ENCODE peak calls at places on chromosome 16, in six cellular contexts. X, R, O, K, I and B are unnamed samples.

GRCh38 chr16:65375651-65376050 is 253.8 kb upstream of the CDH11 start:
- DNase-seq in R (peak; percentile 58), I (no peak), K (no peak), O (no peak), X (no peak), B (no peak)

GRCh38 chr16:6913535-6913934 is 419.1 kb upstream of the RBFOX1 start:
- DNase-seq in X (no peak), O (no peak), I (no peak), R (no peak), K (no peak), B (no peak)

GRCh38 chr16:72094266-72094610 is 591 bp downstream of the DHX38 start:
- DNase-seq in R (no peak), O (no peak), X (no peak), I (peak; percentile 59), K (no peak), B (no peak)

GRCh38 chr16:22664561-22664997 is 149.4 kb upstream of the HS3ST2 start:
- DNase-seq in K (no peak), X (no peak), R (no peak), O (no peak), I (no peak), B (no peak)

GRCh38 chr16:74607967-74608356 is 1.0 kb upstream of the GLG1 start:
- DNase-seq in R (peak; percentile 40), I (peak; percentile 41), K (peak; percentile 17), O (no peak), X (no peak), B (no peak)

GRCh38 chr16:23843143-23843542 is 7.4 kb downstream of the PRKCB start:
- DNase-seq in R (no peak), X (no peak), K (no peak), I (no peak), O (no peak), B (no peak)

GRCh38 chr16:64455275-64455674 is 666.6 kb downstream of the CDH11 start:
- DNase-seq in I (no peak), K (no peak), O (no peak), R (peak; percentile 53), X (no peak), B (no peak)

GRCh38 chr16:86619263-86619935 is 41.0 kb downstream of the FOXL1 start:
- DNase-seq in I (peak; percentile 41), X (no peak), O (peak; percentile 38), K (no peak), R (no peak), B (no peak)

GRCh38 chr16:31484491-31485171 is 1.7 kb downstream of the SLC5A2 start:
- DNase-seq in K (no peak), O (peak; percentile 51), I (peak; percentile 32), X (no peak), R (no peak), B (peak; percentile 78)

GRCh38 chr16:17544785-17545184 is 74.0 kb upstream of the XYLT1 start:
- DNase-seq in X (no peak), I (peak; percentile 57), K (peak; percentile 12), R (no peak), O (peak; percentile 7), B (no peak)
- TF ChIP-seq BHLHE40 in X (no peak), I (no peak), K (no peak), R (no peak), O (no peak), B (no peak)

DNA sequence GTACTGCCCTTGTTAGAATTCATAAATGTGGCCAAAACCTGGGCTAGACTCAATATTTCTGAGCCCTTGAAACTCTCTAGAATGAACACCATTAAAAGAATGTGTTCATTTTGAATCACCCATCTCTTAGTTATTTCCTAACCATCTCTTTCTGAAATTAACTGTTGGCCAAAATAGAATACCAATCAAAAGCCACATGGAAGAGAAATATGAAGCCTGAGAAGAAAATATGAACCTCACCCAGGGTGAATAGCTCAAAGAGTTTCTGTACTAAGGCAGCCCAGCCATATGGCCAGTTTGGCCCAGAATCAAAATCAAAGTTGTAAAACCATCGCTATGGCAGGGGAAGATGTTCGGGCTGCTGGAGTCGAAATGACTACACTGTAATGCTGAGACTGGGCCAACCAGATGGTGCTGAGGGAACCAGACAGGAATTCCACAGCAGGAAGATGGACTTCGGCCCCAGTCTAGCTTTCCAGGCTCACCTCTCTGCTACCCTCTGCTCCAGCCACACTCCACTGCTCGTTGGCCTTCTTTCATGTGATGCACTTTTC is 154.3 kb upstream of the ZFHX3 start:
- DNase-seq in O (peak; percentile 16), K (no peak), I (no peak), R (peak; percentile 97), X (no peak), B (peak; percentile 55)
- TF ChIP-seq BHLHE40 in O (no peak), K (no peak), I (no peak), R (no peak), X (no peak), B (no peak)

GRCh38 chr16:29738514-29738913 is 7.3 kb downstream of the C16orf54 start:
- DNase-seq in K (no peak), R (no peak), I (no peak), O (no peak), X (peak; percentile 76), B (no peak)
- TF ChIP-seq BHLHE40 in K (no peak), R (no peak), I (no peak), O (no peak), X (no peak), B (no peak)

DNA sequence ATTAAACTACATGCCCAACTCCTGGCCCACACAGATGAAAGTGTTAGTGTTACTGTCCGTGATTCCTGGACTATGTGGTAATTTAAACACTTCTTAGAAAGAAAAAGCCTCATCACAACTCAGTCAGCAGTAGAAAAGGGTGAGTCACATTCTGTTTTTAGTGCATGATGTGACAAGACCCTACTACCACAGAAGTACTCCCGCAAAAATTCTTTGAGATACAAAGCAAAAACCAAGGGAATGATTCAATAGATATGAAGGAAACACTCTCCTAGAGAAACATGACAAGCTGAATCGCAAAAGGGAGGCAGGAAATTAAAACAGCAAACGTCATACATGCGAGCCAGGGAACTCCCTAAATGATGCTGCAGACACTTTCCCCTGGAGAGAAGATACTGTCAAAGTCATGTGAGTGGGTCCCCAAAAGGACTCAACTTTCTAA is 14.4 kb downstream of the SNN start:
- DNase-seq in O (no peak), I (no peak), K (no peak), R (peak; percentile 99), X (no peak), B (no peak)
- TF ChIP-seq BHLHE40 in O (no peak), I (no peak), K (no peak), R (peak; percentile 59), X (peak; percentile 38), B (no peak)

DNA sequence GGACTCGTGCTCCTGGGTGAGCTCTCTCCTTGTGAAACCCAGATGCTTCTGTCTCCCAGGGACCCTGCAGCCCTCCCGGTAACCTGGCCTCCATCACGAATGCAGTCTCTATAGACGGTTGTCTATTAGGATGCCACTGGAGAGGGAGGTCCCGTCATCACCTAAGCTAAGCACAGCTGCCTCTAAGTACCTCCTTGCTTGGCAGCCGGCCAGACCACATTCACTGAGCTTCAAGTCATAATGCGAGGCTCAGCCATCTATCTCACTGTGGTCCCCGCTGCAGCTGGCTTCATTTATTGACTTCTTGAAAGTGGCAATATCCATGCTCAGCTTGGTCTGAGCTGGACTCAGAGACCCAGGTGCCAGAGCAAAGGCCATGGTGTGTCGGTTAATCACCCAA is 74.5 kb upstream of the HSBP1 start:
- DNase-seq in R (peak; percentile 68), I (no peak), K (no peak), X (no peak), O (no peak), B (no peak)
- TF ChIP-seq BHLHE40 in R (no peak), I (no peak), K (no peak), X (no peak), O (no peak), B (no peak)

GRCh38 chr16:88502776-88503280 is 49.7 kb downstream of the ZFPM1 start:
- DNase-seq in O (no peak), R (no peak), X (no peak), K (no peak), I (no peak), B (no peak)

GRCh38 chr16:88503771-88504488 is 50.9 kb downstream of the ZFPM1 start:
- DNase-seq in R (no peak), I (no peak), X (no peak), K (no peak), O (no peak), B (peak; percentile 57)

GRCh38 chr16:88502371-88502770 is 49.3 kb downstream of the ZFPM1 start:
- DNase-seq in I (no peak), K (no peak), R (no peak), O (no peak), X (no peak), B (no peak)

GRCh38 chr16:88504489-88505404 is 51.7 kb downstream of the ZFPM1 start:
- DNase-seq in O (no peak), R (no peak), I (no peak), K (no peak), X (no peak), B (peak; percentile 96)

GRCh38 chr16:88503374-88503770 is 50.3 kb downstream of the ZFPM1 start:
- DNase-seq in X (no peak), I (no peak), R (peak; percentile 25), O (no peak), K (no peak), B (no peak)
- TF ChIP-seq BHLHE40 in X (no peak), I (no peak), R (no peak), O (no peak), K (no peak), B (no peak)

GRCh38 chr16:67535201-67535600 is 6.6 kb downstream of the RIPOR1 start:
- DNase-seq in R (no peak), O (no peak), I (no peak), X (no peak), K (no peak), B (no peak)

GRCh38 chr16:67538666-67539101 is 10.1 kb downstream of the RIPOR1 start:
- DNase-seq in I (no peak), X (no peak), K (no peak), O (no peak), R (peak; percentile 56), B (no peak)

GRCh38 chr16:67539271-67539670 is 10.6 kb downstream of the RIPOR1 start:
- DNase-seq in O (no peak), X (no peak), I (no peak), R (no peak), K (no peak), B (no peak)

GRCh38 chr16:67537636-67538591 is 9.3 kb downstream of the RIPOR1 start:
- DNase-seq in I (no peak), X (no peak), O (no peak), R (no peak), K (no peak), B (no peak)

DNA sequence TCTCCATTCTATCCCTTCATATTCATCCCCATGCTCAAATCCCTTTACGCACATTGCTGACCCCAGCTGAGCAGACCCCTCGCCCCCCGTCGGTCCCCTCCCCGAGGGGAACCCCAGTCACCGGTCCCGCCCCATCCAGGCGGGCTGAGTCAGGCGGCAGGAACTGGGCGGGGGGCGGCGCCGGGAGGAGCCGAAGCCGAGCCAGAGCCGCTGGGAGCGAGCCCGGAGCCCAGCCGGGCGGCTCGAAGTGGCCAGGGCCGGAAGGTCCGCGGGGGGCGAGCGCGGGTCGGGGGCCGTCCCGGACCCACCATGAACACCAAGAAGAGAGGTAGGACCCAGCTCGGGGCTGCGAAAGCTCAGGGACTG is 8.6 kb downstream of the RIPOR1 start:
- DNase-seq in I (no peak), R (peak; percentile 36), K (no peak), O (no peak), X (no peak), B (no peak)
- TF ChIP-seq BHLHE40 in I (no peak), R (no peak), K (no peak), O (no peak), X (no peak), B (no peak)

GRCh38 chr16:78005881-78006280 is 16.5 kb upstream of the CLEC3A start:
- DNase-seq in I (peak; percentile 46), K (peak; percentile 21), R (no peak), X (no peak), O (peak; percentile 6), B (no peak)
- TF ChIP-seq BHLHE40 in I (no peak), K (no peak), R (no peak), X (no peak), O (no peak), B (no peak)